ENCODE peak calls at places on chromosome 1, in eight cellular contexts. D is transverse colon, T is breast epithelium, N is upper lobe of left lung, C is prostate gland, A is HCT116, Y is K562, V is esophagus muscularis mucosa. Q is an unnamed sample.

GRCh38 chr1:69711159-69711930 is 143.6 kb downstream of the LRRC7 start:
- DNase-seq in D (no peak), T (no peak), N (no peak), C (no peak), A (no peak), Y (no peak), V (no peak), Q (no peak)

GRCh38 chr1:218024211-218024720 is 260.8 kb upstream of the RRP15 start:
- DNase-seq in D (no peak), T (no peak), N (no peak), C (no peak), A (no peak), Y (no peak), V (no peak), Q (no peak)

GRCh38 chr1:230215049-230215448 is 148.0 kb downstream of the GALNT2 start:
- DNase-seq in D (peak), T (no peak), N (peak), C (no peak), A (no peak), Y (no peak), V (no peak), Q (no peak)

GRCh38 chr1:226551299-226551698 is 2.7 kb downstream of the STUM start:
- DNase-seq in D (peak), T (no peak), N (no peak), C (no peak), A (no peak), Y (no peak), V (no peak), Q (no peak)

GRCh38 chr1:163709636-163710035 is 387.9 kb downstream of the NUF2 start:
- DNase-seq in D (no peak), T (no peak), N (no peak), C (no peak), A (no peak), Y (no peak), V (no peak), Q (no peak)

GRCh38 chr1:225155555-225155954 is 226.1 kb downstream of the DNAH14 start:
- DNase-seq in D (no peak), T (no peak), N (no peak), C (no peak), A (no peak), Y (no peak), V (no peak), Q (no peak)

GRCh38 chr1:226107471-226108460 is 45.2 kb downstream of the H3-3A start:
- DNase-seq in D (no peak), T (no peak), N (no peak), C (peak), A (no peak), Y (peak), V (no peak), Q (peak)

GRCh38 chr1:232561381-232561780 is 68.6 kb downstream of the SIPA1L2 start:
- DNase-seq in D (no peak), T (no peak), N (no peak), C (no peak), A (no peak), Y (no peak), V (peak), Q (no peak)

GRCh38 chr1:245475116-245475515 is 320.3 kb downstream of the KIF26B start:
- DNase-seq in D (no peak), T (no peak), N (no peak), C (no peak), A (no peak), Y (no peak), V (no peak), Q (no peak)

DNA sequence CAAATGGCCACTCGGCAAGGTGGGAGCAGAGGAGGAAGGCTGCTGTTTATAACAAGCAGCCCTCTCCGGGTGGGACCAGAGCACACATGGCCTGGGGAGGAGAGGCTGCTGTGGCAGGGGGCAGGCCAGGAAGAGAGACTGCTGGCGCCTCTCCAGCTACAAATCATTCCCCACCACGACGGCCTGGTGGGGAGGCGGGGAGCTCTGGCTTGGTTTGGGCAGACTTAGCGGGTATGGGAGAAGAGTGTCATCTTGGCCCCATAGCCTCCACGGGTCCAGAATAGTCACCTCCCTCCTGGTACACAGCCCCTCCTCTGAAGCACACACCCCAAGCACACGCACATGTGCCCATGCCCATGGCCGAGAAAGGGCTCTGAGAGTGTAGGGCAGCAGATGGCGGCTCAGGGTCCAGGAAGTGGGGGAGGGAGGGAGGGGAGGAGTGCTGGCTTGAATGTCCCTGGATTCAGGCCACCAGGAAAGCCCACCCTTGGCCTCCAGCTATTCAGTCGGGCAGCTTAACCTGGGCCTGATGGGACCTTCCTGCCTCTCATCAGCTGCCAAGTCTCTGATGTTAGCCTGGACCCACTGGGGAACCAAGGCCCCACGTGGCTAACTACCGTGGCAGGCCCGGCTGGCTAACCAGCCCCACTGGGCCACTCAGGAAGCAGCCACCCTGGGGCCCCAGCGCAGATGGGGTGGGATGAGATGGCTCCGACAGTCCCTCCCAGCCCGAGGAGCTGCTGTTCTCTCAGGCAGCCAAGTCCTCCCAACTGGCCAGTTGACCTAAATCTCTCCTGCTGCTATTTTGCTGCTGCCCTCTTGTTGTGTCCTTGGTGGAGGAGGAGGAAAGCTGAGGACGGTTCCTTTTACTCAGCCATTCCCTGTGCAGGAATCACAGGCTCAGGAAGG is 10.9 kb downstream of the LRP8 start:
- DNase-seq in D (no peak), T (no peak), N (no peak), C (no peak), A (no peak), Y (peak), V (no peak), Q (peak)
- TF ChIP-seq POLR2AphosphoS5 in D (no peak), T (no peak), N (no peak), C (no peak), A (no peak), Y (no peak), V (no peak), Q (no peak)

DNA sequence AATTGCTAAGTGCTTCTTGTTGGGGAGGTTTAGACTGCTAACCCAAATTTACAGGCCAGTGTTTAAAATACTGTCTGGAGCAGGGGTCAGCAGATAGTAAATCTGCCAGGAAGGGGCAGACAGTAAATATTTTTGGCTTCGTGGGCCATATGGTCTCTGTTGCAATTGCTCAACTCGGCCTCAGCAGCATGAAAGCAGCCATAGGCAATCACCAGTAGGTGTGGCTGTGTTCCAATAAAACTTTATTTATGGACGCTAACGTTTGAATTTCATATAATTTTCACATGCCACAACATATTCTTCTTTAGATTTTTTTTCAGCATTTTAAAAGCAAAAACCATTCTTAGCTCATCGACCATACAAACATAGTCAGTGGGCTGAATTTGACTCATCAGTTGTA is 172.7 kb downstream of the BRINP2 start:
- DNase-seq in D (no peak), T (no peak), N (no peak), C (no peak), A (no peak), Y (no peak), V (no peak), Q (no peak)
- TF ChIP-seq CTCF in D (no peak), T (no peak), N (no peak), C (no peak), A (no peak), Y (no peak), V (no peak), Q (no peak)

GRCh38 chr1:93746009-93746408 is 64.4 kb upstream of the BCAR3 start:
- DNase-seq in D (no peak), T (no peak), N (peak), C (no peak), A (no peak), Y (no peak), V (no peak), Q (peak)
- TF ChIP-seq POLR2A in D (no peak), T (no peak), N (no peak), C (no peak), A (no peak), Y (no peak), V (no peak), Q (no peak)

DNA sequence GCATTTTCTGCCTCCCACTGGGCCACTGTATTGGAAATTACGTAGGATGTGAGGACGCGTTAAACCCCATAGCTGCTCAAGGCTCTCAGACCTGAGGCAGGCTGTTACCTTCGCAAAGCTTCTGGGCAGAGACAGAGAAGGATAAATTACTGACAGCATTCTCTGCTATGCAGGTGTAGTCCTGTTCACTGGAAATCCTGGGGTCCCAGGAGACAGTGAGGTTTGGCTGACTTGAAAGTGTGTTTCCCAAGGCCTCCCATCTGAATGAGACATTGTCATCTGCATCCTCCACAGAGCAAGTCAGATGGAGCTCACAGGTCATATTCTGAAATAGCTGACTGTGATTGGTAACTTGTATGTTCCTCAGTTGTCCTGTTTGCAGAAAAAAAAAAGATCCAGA is 32.0 kb downstream of the SLAMF6 start:
- DNase-seq in D (no peak), T (no peak), N (no peak), C (no peak), A (no peak), Y (no peak), V (no peak), Q (no peak)
- TF ChIP-seq POLR2AphosphoS5 in D (no peak), T (no peak), N (no peak), C (no peak), A (no peak), Y (no peak), V (no peak), Q (no peak)

DNA sequence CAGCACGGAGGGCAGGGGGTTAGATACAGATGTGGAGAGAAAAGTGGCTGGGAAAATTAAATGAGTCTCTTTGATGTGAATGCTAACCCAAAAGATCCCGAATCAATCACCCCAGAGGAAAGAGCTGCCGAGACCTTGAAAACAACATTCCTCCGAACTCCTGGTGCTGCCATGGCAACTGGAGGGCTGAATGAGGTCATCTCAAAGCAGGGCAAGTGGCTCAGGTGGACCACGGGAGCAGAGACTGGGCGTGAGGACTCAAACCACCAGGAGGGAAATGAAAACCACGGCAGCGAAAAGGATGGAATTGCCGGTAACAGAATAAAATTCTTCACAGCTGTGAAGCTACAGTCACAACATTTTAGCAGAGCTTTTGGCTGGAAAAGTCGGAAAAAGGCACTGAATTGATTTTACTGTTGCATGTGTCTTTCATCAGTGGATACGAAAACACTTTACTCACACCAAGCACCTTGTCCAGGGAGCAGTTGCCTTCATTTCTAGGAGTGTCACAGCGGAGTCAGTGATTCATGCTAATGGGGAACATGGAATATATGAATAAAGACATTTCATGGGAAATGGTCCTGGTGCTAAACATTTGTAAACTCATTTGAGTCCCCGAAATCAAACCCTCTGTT is 23.3 kb upstream of the BECN2 start:
- DNase-seq in D (no peak), T (no peak), N (no peak), C (no peak), A (no peak), Y (no peak), V (no peak), Q (no peak)
- TF ChIP-seq CTCF in D (no peak), T (no peak), N (no peak), C (no peak), A (no peak), Y (no peak), V (no peak), Q (no peak)

GRCh38 chr1:177969109-177969508 is 749 bp downstream of the SEC16B start:
- DNase-seq in D (no peak), T (no peak), N (no peak), C (no peak), A (no peak), Y (no peak), V (no peak), Q (no peak)
- TF ChIP-seq POLR2A in D (no peak), T (no peak), N (no peak), C (no peak), A (no peak), Y (no peak), V (no peak), Q (no peak)

DNA sequence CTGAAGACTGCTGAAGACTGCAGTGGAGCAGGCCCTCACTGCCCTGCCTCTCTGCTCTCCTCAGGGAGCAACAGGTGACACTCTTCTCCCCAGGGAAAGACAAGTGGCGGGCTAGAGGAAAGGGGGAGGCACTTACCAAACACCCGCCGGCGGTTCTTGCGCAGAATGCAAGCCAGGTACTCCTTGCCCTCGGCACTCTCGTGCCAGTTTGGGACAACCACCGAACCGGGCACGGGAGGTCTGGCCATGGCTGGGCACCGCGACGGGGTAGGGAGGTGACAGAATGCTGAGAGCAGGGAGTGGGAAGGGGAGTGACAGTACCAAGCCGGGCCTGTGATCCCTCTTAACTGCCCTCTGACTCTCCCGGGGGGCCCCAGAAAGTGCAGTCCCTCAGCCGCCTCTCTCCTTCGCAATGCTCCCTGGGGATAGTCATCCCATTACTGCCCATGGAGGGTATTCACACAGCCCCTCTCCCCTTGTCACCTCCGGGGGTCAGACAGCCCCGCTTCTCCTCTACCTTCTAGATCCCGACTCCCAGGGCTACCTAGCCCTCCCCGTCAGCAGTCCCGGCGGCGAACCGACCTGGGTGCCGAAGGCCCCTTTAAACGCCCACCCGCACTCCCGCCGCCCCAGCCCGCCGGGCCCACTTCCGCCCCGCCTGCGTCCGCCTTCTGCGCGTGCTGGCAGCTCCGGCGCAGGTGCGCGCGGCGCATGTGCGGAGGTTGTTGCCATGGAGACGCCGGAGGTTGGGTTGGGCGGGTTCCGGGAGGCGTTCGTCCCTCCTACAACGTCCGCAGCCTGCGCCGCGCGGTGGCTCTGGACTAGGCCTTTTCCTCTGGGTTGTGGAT is at the start of gene CPLANE2:
- DNase-seq in D (peak), T (peak), N (peak), C (peak), A (peak), Y (peak), V (peak), Q (peak)
- TF ChIP-seq POLR2AphosphoS5 in D (peak), T (peak), N (peak), C (peak), A (peak), Y (peak), V (peak), Q (peak)